ENCODE peak calls at places on chromosomes 7 and 10, in six cellular contexts. Q, S, F, J, H and N are unnamed samples.
A peak's percentile ranks its signal among the peaks of the same experiment; 100 is the strongest.

GRCh38 chr7:146115665-146116451 is 743 bp upstream of the CNTNAP2 start:
- DNase-seq in Q (peak; percentile 63), S (peak; percentile 27), F (peak; percentile 63), J (no peak), H (peak; percentile 41), N (no peak)

GRCh38 chr10:129631011-129631410 is 164.0 kb downstream of the MGMT start:
- DNase-seq in Q (no peak), S (no peak), F (no peak), J (no peak), H (no peak), N (no peak)

GRCh38 chr10:132715791-132716680 is 69.9 kb downstream of the NKX6-2 start:
- DNase-seq in Q (peak; percentile 8), S (no peak), F (no peak), J (no peak), H (no peak), N (no peak)

GRCh38 chr7:104758504-104758903 is 255.5 kb upstream of the KMT2E start:
- DNase-seq in Q (no peak), S (no peak), F (no peak), J (no peak), H (no peak), N (no peak)

GRCh38 chr10:74047871-74048270 is 50.0 kb downstream of the VCL start:
- DNase-seq in Q (no peak), S (no peak), F (peak; percentile 63), J (no peak), H (no peak), N (peak; percentile 89)

GRCh38 chr10:14573666-14574261 is 200.9 kb downstream of the FAM107B start:
- DNase-seq in Q (no peak), S (no peak), F (peak; percentile 88), J (no peak), H (no peak), N (no peak)

GRCh38 chr7:105602325-105603305 is 21.3 kb upstream of the EFCAB10 start:
- DNase-seq in Q (no peak), S (no peak), F (no peak), J (no peak), H (no peak), N (no peak)

GRCh38 chr10:86364551-86365345 is 1.8 kb downstream of the GRID1 start:
- DNase-seq in Q (no peak), S (no peak), F (peak; percentile 18), J (peak; percentile 49), H (no peak), N (no peak)

GRCh38 chr10:132470306-132471124 is 67.1 kb upstream of the INPP5A start:
- DNase-seq in Q (no peak), S (no peak), F (no peak), J (no peak), H (peak; percentile 68), N (no peak)

GRCh38 chr10:79267449-79267848 is 79.8 kb upstream of the PPIF start:
- DNase-seq in Q (no peak), S (no peak), F (no peak), J (no peak), H (no peak), N (no peak)

GRCh38 chr10:85614566-85614965 is 752.0 kb downstream of the GRID1 start:
- DNase-seq in Q (no peak), S (no peak), F (no peak), J (no peak), H (no peak), N (no peak)

GRCh38 chr7:40700653-40701475 is 566.1 kb downstream of the SUGCT start:
- DNase-seq in Q (no peak), S (no peak), F (no peak), J (no peak), H (no peak), N (no peak)

GRCh38 chr7:99312316-99313203 is 13.1 kb upstream of the ARPC1A start:
- DNase-seq in Q (peak; percentile 58), S (peak; percentile 83), F (peak; percentile 65), J (peak; percentile 71), H (peak; percentile 74), N (peak; percentile 72)

GRCh38 chr10:96414303-96414702 is 55.5 kb upstream of the OPALIN start:
- DNase-seq in Q (no peak), S (no peak), F (no peak), J (no peak), H (peak; percentile 27), N (no peak)

GRCh38 chr7:116953372-116953726 is at the start of gene ST7:
- DNase-seq in Q (no peak), S (peak; percentile 63), F (peak; percentile 84), J (peak; percentile 65), H (no peak), N (peak; percentile 77)

GRCh38 chr10:49446031-49446430 is 50.1 kb upstream of the DRGX start:
- DNase-seq in Q (no peak), S (no peak), F (no peak), J (no peak), H (no peak), N (no peak)

GRCh38 chr10:13414855-13415254 is 66.8 kb upstream of the SEPHS1 start:
- DNase-seq in Q (no peak), S (peak; percentile 57), F (peak; percentile 16), J (no peak), H (no peak), N (no peak)

GRCh38 chr7:154968336-154969001 is 34.5 kb downstream of the PAXIP1 start:
- DNase-seq in Q (no peak), S (no peak), F (no peak), J (no peak), H (no peak), N (no peak)

GRCh38 chr10:122494173-122494820 is 32.9 kb downstream of the HTRA1 start:
- DNase-seq in Q (no peak), S (no peak), F (no peak), J (no peak), H (no peak), N (no peak)

GRCh38 chr10:122495406-122496340 is 34.3 kb downstream of the HTRA1 start:
- DNase-seq in Q (no peak), S (no peak), F (peak; percentile 23), J (no peak), H (peak; percentile 49), N (no peak)

GRCh38 chr10:122493761-122494160 is 32.4 kb downstream of the HTRA1 start:
- DNase-seq in Q (no peak), S (no peak), F (no peak), J (no peak), H (no peak), N (no peak)

GRCh38 chr10:122492955-122493597 is 31.7 kb downstream of the HTRA1 start:
- DNase-seq in Q (no peak), S (no peak), F (no peak), J (no peak), H (no peak), N (no peak)

DNA sequence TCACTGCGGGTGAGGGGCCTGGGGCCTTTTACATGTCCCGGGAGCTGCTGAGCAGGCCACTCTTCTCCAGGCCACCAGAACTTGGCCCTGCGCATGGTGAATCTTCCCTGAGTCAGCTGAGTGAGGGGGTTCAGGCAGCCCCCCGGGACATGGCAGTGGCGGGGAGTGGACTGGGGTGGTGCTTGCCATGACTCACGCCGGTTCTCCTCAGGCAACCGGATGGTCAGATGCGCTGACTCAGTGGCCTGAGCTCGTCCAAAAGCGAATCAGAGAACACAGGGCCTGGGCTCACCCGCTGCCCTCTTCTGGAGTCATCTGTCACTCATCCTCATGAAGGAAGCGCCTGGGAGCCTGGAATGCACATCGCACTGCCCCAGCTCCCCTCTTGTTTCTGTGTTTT is 33.5 kb downstream of the HTRA1 start:
- DNase-seq in Q (no peak), S (no peak), F (peak; percentile 78), J (no peak), H (no peak), N (peak; percentile 62)
- H3K27ac ChIP-seq in Q (peak overlapping the region; percentile 18), S (peak overlapping the region; percentile 79), F (no peak overlapping the region), J (peak overlapping the region; percentile 81), H (no peak overlapping the region), N (no peak overlapping the region)

DNA sequence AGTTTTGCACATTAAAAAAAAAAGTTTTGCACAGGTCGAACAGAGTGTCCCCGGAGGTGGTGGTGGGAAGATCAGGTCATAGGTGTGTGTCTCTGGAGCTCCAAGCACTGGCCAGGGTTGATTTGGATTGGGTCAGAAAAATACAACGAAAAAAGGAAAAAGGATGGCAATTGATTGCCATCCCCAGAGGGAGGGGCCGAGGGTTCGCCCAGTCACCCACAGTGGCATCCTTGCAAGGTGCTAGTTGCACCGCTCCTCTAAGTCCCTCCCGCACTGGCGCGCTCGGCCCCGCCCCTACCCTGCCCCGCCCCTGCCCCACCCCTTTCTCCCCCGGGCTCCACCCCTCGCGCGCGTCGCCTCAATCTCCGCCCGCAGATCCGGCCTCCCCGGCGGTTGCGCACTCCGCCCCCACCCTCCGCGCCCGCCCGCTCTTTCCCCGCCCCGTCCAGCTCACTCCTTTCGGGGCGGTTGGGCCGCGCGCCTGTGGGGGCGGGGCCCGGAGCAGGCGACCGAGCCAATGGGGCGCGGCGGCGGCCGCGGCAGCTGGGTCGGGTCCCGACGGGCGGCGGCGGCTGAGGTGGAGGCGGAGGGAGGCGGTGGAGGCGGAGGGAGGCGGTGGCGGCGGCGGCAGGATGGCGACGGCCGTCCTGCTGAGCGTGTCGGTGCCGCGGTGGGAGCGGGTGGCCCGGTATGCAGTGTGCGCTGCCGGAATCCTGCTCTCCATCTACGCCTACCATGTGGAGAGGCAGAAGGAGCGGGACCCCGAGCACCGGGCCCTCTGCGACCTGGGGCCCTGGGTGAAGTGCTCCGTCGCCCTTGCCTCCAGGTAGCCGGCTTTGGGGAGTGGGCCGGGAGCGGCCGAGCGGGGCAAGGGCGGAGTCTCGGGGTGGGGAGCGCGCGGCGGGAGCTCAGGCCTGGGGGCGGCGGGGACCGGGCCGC is 31.5 kb upstream of the ERV3-1 start:
- DNase-seq in Q (peak; percentile 95), S (peak; percentile 94), F (peak; percentile 93), J (peak; percentile 92), H (peak; percentile 93), N (peak; percentile 92)
- H3K4me3 ChIP-seq in Q (peak overlapping the region; percentile 69), S (peak overlapping the region; percentile 91), F (peak overlapping the region; percentile 78), J (peak overlapping the region; percentile 81), H (peak overlapping the region; percentile 79), N (peak overlapping the region; percentile 64)

GRCh38 chr7:44268671-44269070 is 56.7 kb downstream of the CAMK2B start:
- DNase-seq in Q (no peak), S (no peak), F (no peak), J (no peak), H (no peak), N (no peak)

GRCh38 chr7:44267178-44267577 is 58.2 kb downstream of the CAMK2B start:
- DNase-seq in Q (no peak), S (no peak), F (no peak), J (no peak), H (no peak), N (no peak)

GRCh38 chr7:44269943-44270493 is 55.4 kb downstream of the CAMK2B start:
- DNase-seq in Q (no peak), S (no peak), F (no peak), J (no peak), H (no peak), N (no peak)

GRCh38 chr7:44267719-44268413 is 57.5 kb downstream of the CAMK2B start:
- DNase-seq in Q (no peak), S (no peak), F (no peak), J (no peak), H (no peak), N (no peak)

DNA sequence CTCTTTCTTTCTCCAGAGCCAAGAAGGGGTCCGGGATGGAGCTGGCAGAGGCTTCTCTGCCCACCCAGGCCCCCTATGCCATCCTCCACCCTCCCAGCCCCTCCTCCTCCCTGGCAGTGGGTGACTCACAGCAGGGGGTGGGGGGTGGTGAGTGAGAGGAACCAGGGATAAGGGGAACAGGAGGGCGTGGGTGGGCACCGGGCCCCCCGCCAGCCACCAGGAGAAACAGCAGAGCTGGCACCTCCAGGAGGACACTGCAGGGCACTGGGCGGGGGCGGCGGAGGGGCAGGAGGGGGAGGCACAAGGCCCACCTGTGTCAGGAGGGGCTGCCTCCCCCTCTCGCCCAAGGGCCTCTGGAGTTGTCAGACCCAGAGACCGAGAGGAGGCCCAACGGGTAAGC is 56.0 kb downstream of the CAMK2B start:
- DNase-seq in Q (no peak), S (no peak), F (no peak), J (no peak), H (no peak), N (no peak)
- H3K27ac ChIP-seq in Q (no peak overlapping the region), S (no peak overlapping the region), F (no peak overlapping the region), J (no peak overlapping the region), H (peak overlapping the region; percentile 38), N (no peak overlapping the region)

GRCh38 chr10:1515121-1515779 is 222.1 kb downstream of the ADARB2 start:
- DNase-seq in Q (no peak), S (no peak), F (no peak), J (no peak), H (no peak), N (no peak)
- H3K4me3 ChIP-seq in Q (no peak overlapping the region), S (no peak overlapping the region), F (peak overlapping the region; percentile 1), J (no peak overlapping the region), H (no peak overlapping the region), N (no peak overlapping the region)